ENCODE peak calls at places on chromosomes 2 and 18, in nine cellular contexts. P is A673, Q is Panc1, E is body of pancreas, K is GM12878, C is transverse colon, J is HCT116, O is hepatocyte, T is fibroblast of villous mesenchyme. M is an unnamed sample.

GRCh38 chr2:171595456-171595855 is 73.2 kb downstream of the CYBRD1 start:
- DNase-seq in P (no peak), C (no peak), T (no peak), J (no peak), Q (no peak), K (no peak), O (no peak), E (no peak), M (no peak)

GRCh38 chr2:43276517-43276931 is 50.1 kb upstream of the ZFP36L2 start:
- DNase-seq in C (no peak), J (no peak), K (no peak), O (no peak), P (no peak), E (peak; percentile 28), Q (no peak), T (no peak), M (no peak)

GRCh38 chr18:77597726-77598125 is 348.1 kb downstream of the GALR1 start:
- DNase-seq in E (no peak), K (no peak), O (no peak), Q (no peak), J (no peak), C (no peak), T (no peak), P (no peak), M (no peak)

GRCh38 chr2:215653344-215654015 is 217.6 kb upstream of the FN1 start:
- DNase-seq in J (no peak), C (no peak), P (no peak), Q (no peak), O (no peak), E (no peak), T (peak; percentile 58), K (no peak), M (no peak)

GRCh38 chr2:70596293-70596692 is 42.7 kb upstream of the TGFA start:
- DNase-seq in J (peak; percentile 71), E (no peak), K (no peak), P (no peak), T (no peak), O (no peak), Q (no peak), C (no peak), M (no peak)

GRCh38 chr2:7792031-7792651 is 874.9 kb downstream of the RNF144A start:
- DNase-seq in E (peak; percentile 89), P (no peak), O (peak; percentile 13), C (peak; percentile 17), Q (no peak), K (no peak), T (no peak), J (no peak), M (no peak)

GRCh38 chr2:208129804-208130712 is at the start of gene CRYGC:
- DNase-seq in C (peak; percentile 50), E (peak; percentile 14), P (no peak), O (peak; percentile 72), Q (no peak), J (no peak), T (no peak), K (no peak), M (no peak)

GRCh38 chr2:240393831-240394410 is 41.5 kb upstream of the GPC1 start:
- DNase-seq in T (peak; percentile 63), J (no peak), O (no peak), P (no peak), E (peak; percentile 1), Q (no peak), C (no peak), K (no peak), M (peak; percentile 58)

GRCh38 chr2:54012538-54013141 is 41.8 kb upstream of the PSME4 start:
- DNase-seq in K (no peak), O (no peak), C (no peak), J (no peak), P (no peak), E (no peak), T (peak; percentile 23), Q (no peak), M (no peak)

GRCh38 chr2:69612197-69612596 is 31.3 kb downstream of the AAK1 start:
- DNase-seq in J (no peak), C (no peak), K (no peak), Q (no peak), E (no peak), T (no peak), P (no peak), O (no peak), M (no peak)

GRCh38 chr2:165283342-165283741 is 44.1 kb downstream of the SCN2A start:
- DNase-seq in P (no peak), C (no peak), E (no peak), J (no peak), Q (no peak), O (no peak), K (no peak), T (no peak), M (no peak)
- H3K4me3 ChIP-seq in P (no peak overlapping the region), C (no peak overlapping the region), E (no peak overlapping the region), J (no peak overlapping the region), Q (no peak overlapping the region), O (no peak overlapping the region), K (no peak overlapping the region), T (no peak overlapping the region), M (no peak overlapping the region)

GRCh38 chr2:109459485-109459884 is 154.3 kb downstream of the SEPTIN10 start:
- DNase-seq in P (no peak), T (no peak), K (no peak), C (no peak), Q (no peak), O (no peak), E (no peak), J (no peak), M (peak; percentile 36)

GRCh38 chr2:109458512-109458911 is 155.3 kb downstream of the SEPTIN10 start:
- DNase-seq in T (no peak), E (no peak), P (no peak), J (no peak), O (no peak), K (no peak), Q (no peak), C (no peak), M (peak; percentile 6)

GRCh38 chr2:109456776-109457175 is 157.0 kb downstream of the SEPTIN10 start:
- DNase-seq in Q (no peak), O (no peak), K (no peak), T (no peak), E (no peak), P (no peak), C (no peak), J (no peak), M (peak; percentile 29)

GRCh38 chr2:109457366-109457765 is 156.4 kb downstream of the SEPTIN10 start:
- DNase-seq in O (no peak), Q (no peak), T (no peak), E (no peak), K (no peak), C (no peak), P (no peak), J (no peak), M (peak; percentile 41)

GRCh38 chr2:109457811-109458210 is 156.0 kb downstream of the SEPTIN10 start:
- DNase-seq in P (no peak), O (no peak), Q (no peak), C (no peak), E (no peak), K (no peak), T (no peak), J (peak; percentile 7), M (peak; percentile 35)
- TF ChIP-seq CTCF in P (no peak), O (no peak), Q (no peak), C (no peak), E (no peak), K (no peak), T (no peak), J (peak; percentile 28), M (no peak)

GRCh38 chr2:21282515-21282898 is 158.7 kb downstream of the TDRD15 start:
- DNase-seq in Q (no peak), P (no peak), C (no peak), O (no peak), E (no peak), T (no peak), K (no peak), J (no peak), M (no peak)
- H3K4me3 ChIP-seq in Q (no peak overlapping the region), P (no peak overlapping the region), C (no peak overlapping the region), O (no peak overlapping the region), E (no peak overlapping the region), T (no peak overlapping the region), K (no peak overlapping the region), J (no peak overlapping the region), M (no peak overlapping the region)

DNA sequence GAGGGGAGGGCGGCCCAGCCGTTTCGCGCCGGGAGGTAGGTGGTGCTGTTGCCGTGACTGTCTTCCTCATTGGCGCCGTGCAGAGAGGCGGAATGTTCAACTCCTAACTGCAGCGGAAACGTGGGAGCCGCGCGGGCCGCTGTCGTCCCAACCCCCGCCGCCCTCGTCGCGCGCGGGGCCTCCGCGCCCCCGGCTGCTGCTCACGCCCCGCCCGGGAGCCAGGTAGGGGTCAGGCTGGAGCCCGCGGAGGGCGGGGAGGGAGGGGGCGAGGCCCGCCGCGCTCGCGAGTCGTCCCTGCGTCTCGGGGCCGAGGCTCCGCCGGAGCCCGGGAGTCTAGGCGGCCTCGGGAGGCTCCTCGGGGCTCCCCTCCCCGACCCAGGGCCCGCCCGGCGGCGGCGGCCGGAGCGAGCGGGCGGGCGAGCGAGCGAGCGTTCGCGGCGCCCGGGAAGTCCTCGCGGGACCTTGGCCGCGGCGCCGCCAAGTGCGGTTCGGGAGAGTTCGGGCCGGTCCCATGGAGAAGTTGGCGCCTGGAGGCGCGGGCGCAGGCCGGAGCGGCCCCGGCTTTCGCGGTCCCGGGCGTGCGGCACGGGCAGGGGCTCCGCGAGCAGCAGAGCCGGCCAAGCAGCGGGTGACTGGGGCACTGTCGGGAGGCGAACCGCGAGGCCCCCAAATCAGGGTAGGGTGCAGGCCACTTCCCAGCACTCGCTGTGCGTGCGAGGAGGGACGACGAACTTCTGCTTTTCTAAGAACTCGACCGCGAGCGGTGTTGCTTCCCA is at the start of gene MAP3K20:
- DNase-seq in O (peak; percentile 83), T (peak; percentile 72), P (peak; percentile 83), K (peak; percentile 9), Q (no peak), C (peak; percentile 70), J (no peak), E (peak; percentile 73), M (peak; percentile 94)
- TF ChIP-seq CTCF in O (peak; percentile 48), T (peak; percentile 31), P (peak; percentile 51), K (peak; percentile 28), Q (peak; percentile 63), C (peak; percentile 31), J (no peak), E (peak; percentile 35), M (peak; percentile 58)

GRCh38 chr2:75175473-75175872 is 23.8 kb downstream of the TACR1 start:
- DNase-seq in T (no peak), C (no peak), Q (no peak), P (no peak), J (no peak), E (no peak), K (no peak), O (no peak), M (no peak)

GRCh38 chr2:75174519-75174918 is 24.8 kb downstream of the TACR1 start:
- DNase-seq in C (no peak), O (no peak), E (no peak), Q (no peak), T (no peak), K (no peak), P (no peak), J (no peak), M (no peak)

GRCh38 chr2:75177427-75177826 is 21.9 kb downstream of the TACR1 start:
- DNase-seq in Q (no peak), T (no peak), P (no peak), J (no peak), E (no peak), K (no peak), O (no peak), C (no peak), M (no peak)

GRCh38 chr2:75173746-75174145 is 25.6 kb downstream of the TACR1 start:
- DNase-seq in K (no peak), J (no peak), E (no peak), Q (no peak), O (no peak), C (no peak), P (no peak), T (no peak), M (no peak)

GRCh38 chr2:75174981-75175380 is 24.3 kb downstream of the TACR1 start:
- DNase-seq in J (no peak), C (no peak), T (no peak), E (no peak), P (no peak), O (no peak), K (no peak), Q (no peak), M (no peak)
- H3K4me3 ChIP-seq in J (no peak overlapping the region), C (no peak overlapping the region), T (no peak overlapping the region), E (no peak overlapping the region), P (no peak overlapping the region), O (no peak overlapping the region), K (no peak overlapping the region), Q (no peak overlapping the region), M (no peak overlapping the region)

M was measured in spleen.